ENCODE peak calls at places on chromosomes 4 and X, in six cellular contexts. One of them, this sample, is unnamed. For H3K9me3, the result is how much of the 10 kb centered on the place peaks cover.

GRCh38 chrX:83260288-83260687 is 247.8 kb upstream of the POU3F4 start:
- DNase-seq in cardiac muscle cell: no peak
- DNase-seq in PC-9: no peak
- DNase-seq in A549: no peak
- DNase-seq in lung: no peak
- DNase-seq in CD8-positive, alpha-beta memory T cell: no peak
- DNase-seq in this sample: no peak

GRCh38 chrX:131841496-131842410 is 181.3 kb upstream of the STK26 start:
- DNase-seq in cardiac muscle cell: peak
- DNase-seq in PC-9: peak
- DNase-seq in A549: peak
- DNase-seq in lung: peak
- DNase-seq in CD8-positive, alpha-beta memory T cell: no peak
- DNase-seq in this sample: peak

GRCh38 chr4:9703391-9703790 is 78.0 kb upstream of the DRD5 start:
- DNase-seq in cardiac muscle cell: peak
- DNase-seq in PC-9: peak
- DNase-seq in A549: peak
- DNase-seq in lung: peak
- DNase-seq in CD8-positive, alpha-beta memory T cell: peak
- DNase-seq in this sample: peak

GRCh38 chr4:177367336-177367735 is 57.7 kb downstream of the NEIL3 start:
- DNase-seq in cardiac muscle cell: peak
- DNase-seq in PC-9: no peak
- DNase-seq in A549: peak
- DNase-seq in lung: no peak
- DNase-seq in CD8-positive, alpha-beta memory T cell: no peak
- DNase-seq in this sample: no peak

GRCh38 chr4:73189274-73189810 is 69.3 kb downstream of the ANKRD17 start:
- DNase-seq in cardiac muscle cell: no peak
- DNase-seq in PC-9: no peak
- DNase-seq in A549: no peak
- DNase-seq in lung: no peak
- DNase-seq in CD8-positive, alpha-beta memory T cell: no peak
- DNase-seq in this sample: no peak

GRCh38 chr4:164977243-164978164 is at the start of gene TRIM61:
- DNase-seq in cardiac muscle cell: peak
- DNase-seq in PC-9: no peak
- DNase-seq in A549: no peak
- DNase-seq in lung: peak
- DNase-seq in CD8-positive, alpha-beta memory T cell: peak
- DNase-seq in this sample: no peak

GRCh38 chr4:79442422-79442821 is 34.4 kb upstream of the GK2 start:
- DNase-seq in cardiac muscle cell: peak
- DNase-seq in PC-9: no peak
- DNase-seq in A549: no peak
- DNase-seq in lung: no peak
- DNase-seq in CD8-positive, alpha-beta memory T cell: no peak
- DNase-seq in this sample: no peak

GRCh38 chrX:46531442-46531841 is 13.8 kb downstream of the ZNF674 start:
- DNase-seq in cardiac muscle cell: no peak
- DNase-seq in PC-9: no peak
- DNase-seq in A549: no peak
- DNase-seq in lung: no peak
- DNase-seq in CD8-positive, alpha-beta memory T cell: no peak
- DNase-seq in this sample: no peak

GRCh38 chr4:76363556-76364290 is 57.2 kb downstream of the STBD1 start:
- DNase-seq in cardiac muscle cell: no peak
- DNase-seq in PC-9: no peak
- DNase-seq in A549: no peak
- DNase-seq in lung: no peak
- DNase-seq in CD8-positive, alpha-beta memory T cell: no peak
- DNase-seq in this sample: no peak

GRCh38 chr4:10011277-10011676 is 10.0 kb downstream of the SLC2A9 start:
- DNase-seq in cardiac muscle cell: no peak
- DNase-seq in PC-9: no peak
- DNase-seq in A549: no peak
- DNase-seq in lung: no peak
- DNase-seq in CD8-positive, alpha-beta memory T cell: no peak
- DNase-seq in this sample: no peak

GRCh38 chrX:71493111-71493613 is 39.7 kb upstream of the OGT start:
- DNase-seq in cardiac muscle cell: peak
- DNase-seq in PC-9: no peak
- DNase-seq in A549: no peak
- DNase-seq in lung: peak
- DNase-seq in CD8-positive, alpha-beta memory T cell: no peak
- DNase-seq in this sample: no peak

GRCh38 chr4:140238353-140239041 is 84.5 kb upstream of the MAML3 start:
- DNase-seq in cardiac muscle cell: peak
- DNase-seq in PC-9: no peak
- DNase-seq in A549: no peak
- DNase-seq in lung: peak
- DNase-seq in CD8-positive, alpha-beta memory T cell: no peak
- DNase-seq in this sample: no peak

GRCh38 chrX:120604359-120604782 is 470 bp downstream of the MCTS1 start:
- DNase-seq in cardiac muscle cell: peak
- DNase-seq in PC-9: peak
- DNase-seq in A549: peak
- DNase-seq in lung: no peak
- DNase-seq in CD8-positive, alpha-beta memory T cell: peak
- DNase-seq in this sample: peak

GRCh38 chr4:212438-213174 is 88.3 kb downstream of the ZNF718 start:
- DNase-seq in cardiac muscle cell: peak
- DNase-seq in PC-9: no peak
- DNase-seq in A549: no peak
- DNase-seq in lung: peak
- DNase-seq in CD8-positive, alpha-beta memory T cell: no peak
- DNase-seq in this sample: no peak
- H3K9me3 ChIP-seq in cardiac muscle cell: under half
- H3K9me3 ChIP-seq in PC-9: under half
- H3K9me3 ChIP-seq in A549: under half
- H3K9me3 ChIP-seq in lung: under half
- H3K9me3 ChIP-seq in CD8-positive, alpha-beta memory T cell: under half
- H3K9me3 ChIP-seq in this sample: under half

GRCh38 chrX:22541926-22542325 is 269.2 kb downstream of the CBLL2 start:
- DNase-seq in cardiac muscle cell: no peak
- DNase-seq in PC-9: no peak
- DNase-seq in A549: no peak
- DNase-seq in lung: no peak
- DNase-seq in CD8-positive, alpha-beta memory T cell: no peak
- DNase-seq in this sample: no peak

GRCh38 chrX:22533898-22534297 is 261.2 kb downstream of the CBLL2 start:
- DNase-seq in cardiac muscle cell: no peak
- DNase-seq in PC-9: no peak
- DNase-seq in A549: no peak
- DNase-seq in lung: no peak
- DNase-seq in CD8-positive, alpha-beta memory T cell: no peak
- DNase-seq in this sample: no peak

GRCh38 chrX:22542641-22543040 is 269.9 kb downstream of the CBLL2 start:
- DNase-seq in cardiac muscle cell: no peak
- DNase-seq in PC-9: no peak
- DNase-seq in A549: no peak
- DNase-seq in lung: no peak
- DNase-seq in CD8-positive, alpha-beta memory T cell: no peak
- DNase-seq in this sample: no peak

GRCh38 chrX:22534643-22535042 is 261.9 kb downstream of the CBLL2 start:
- DNase-seq in cardiac muscle cell: peak
- DNase-seq in PC-9: no peak
- DNase-seq in A549: no peak
- DNase-seq in lung: no peak
- DNase-seq in CD8-positive, alpha-beta memory T cell: no peak
- DNase-seq in this sample: no peak

DNA sequence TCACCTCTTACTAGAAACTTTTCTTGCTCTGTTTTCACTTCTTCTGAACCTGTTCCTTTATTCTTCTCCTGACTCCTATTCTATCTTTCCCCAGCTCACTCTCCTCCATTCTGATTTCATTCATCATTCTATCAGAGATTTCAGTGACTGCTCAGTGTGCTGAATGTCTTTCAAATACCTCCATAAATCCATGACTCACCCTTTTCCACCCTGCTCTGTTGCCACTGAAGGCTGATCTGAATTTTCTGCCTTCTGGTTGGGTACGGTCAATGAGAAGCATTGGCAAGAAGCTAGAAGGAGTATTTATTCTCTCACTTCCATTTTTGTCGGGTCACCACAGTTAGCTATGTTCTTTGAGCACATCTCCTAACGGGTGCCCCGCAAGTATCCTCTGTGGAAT is 265.9 kb downstream of the CBLL2 start:
- DNase-seq in cardiac muscle cell: no peak
- DNase-seq in PC-9: no peak
- DNase-seq in A549: no peak
- DNase-seq in lung: no peak
- DNase-seq in CD8-positive, alpha-beta memory T cell: no peak
- DNase-seq in this sample: no peak
- H3K9me3 ChIP-seq in cardiac muscle cell: under half
- H3K9me3 ChIP-seq in PC-9: under half
- H3K9me3 ChIP-seq in A549: under half
- H3K9me3 ChIP-seq in lung: under half
- H3K9me3 ChIP-seq in CD8-positive, alpha-beta memory T cell: under half
- H3K9me3 ChIP-seq in this sample: under half

GRCh38 chrX:13254076-13254785 is 65.6 kb downstream of the ATXN3L start:
- DNase-seq in cardiac muscle cell: peak
- DNase-seq in PC-9: no peak
- DNase-seq in A549: peak
- DNase-seq in lung: no peak
- DNase-seq in CD8-positive, alpha-beta memory T cell: no peak
- DNase-seq in this sample: no peak
- H3K9me3 ChIP-seq in cardiac muscle cell: under half
- H3K9me3 ChIP-seq in PC-9: under half
- H3K9me3 ChIP-seq in A549: under half
- H3K9me3 ChIP-seq in lung: under half
- H3K9me3 ChIP-seq in CD8-positive, alpha-beta memory T cell: under half
- H3K9me3 ChIP-seq in this sample: under half

DNA sequence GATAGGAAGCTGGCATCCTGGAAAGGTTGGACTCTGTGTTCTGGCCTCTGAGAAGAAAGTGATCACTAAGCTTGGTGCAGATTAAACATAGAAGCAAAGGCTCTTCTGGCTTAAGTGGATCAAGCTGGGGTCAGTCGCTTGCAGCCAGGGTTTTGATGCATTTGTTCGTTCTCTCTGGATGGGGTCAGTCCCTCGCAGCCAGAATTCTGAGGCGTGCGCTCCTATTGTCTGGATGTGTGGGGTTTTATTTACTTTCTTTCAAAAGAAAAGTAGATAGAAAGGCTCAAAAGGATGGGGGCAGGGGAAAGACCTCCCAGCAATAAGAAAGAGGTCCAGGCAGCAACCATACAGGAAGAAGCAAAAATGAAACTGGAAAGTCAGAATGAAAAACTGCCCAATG is 152.6 kb downstream of the DHRSX start:
- DNase-seq in cardiac muscle cell: no peak
- DNase-seq in PC-9: no peak
- DNase-seq in A549: no peak
- DNase-seq in lung: no peak
- DNase-seq in CD8-positive, alpha-beta memory T cell: no peak
- DNase-seq in this sample: no peak
- H3K9me3 ChIP-seq in cardiac muscle cell: under half
- H3K9me3 ChIP-seq in PC-9: under half
- H3K9me3 ChIP-seq in A549: under half
- H3K9me3 ChIP-seq in lung: under half
- H3K9me3 ChIP-seq in CD8-positive, alpha-beta memory T cell: under half
- H3K9me3 ChIP-seq in this sample: under half

GRCh38 chr4:148857973-148858534 is 415.8 kb upstream of the NR3C2 start:
- DNase-seq in cardiac muscle cell: no peak
- DNase-seq in PC-9: no peak
- DNase-seq in A549: no peak
- DNase-seq in lung: no peak
- DNase-seq in CD8-positive, alpha-beta memory T cell: no peak
- DNase-seq in this sample: no peak

GRCh38 chr4:148857234-148857972 is 415.2 kb upstream of the NR3C2 start:
- DNase-seq in cardiac muscle cell: no peak
- DNase-seq in PC-9: no peak
- DNase-seq in A549: no peak
- DNase-seq in lung: no peak
- DNase-seq in CD8-positive, alpha-beta memory T cell: no peak
- DNase-seq in this sample: no peak

GRCh38 chr4:148850257-148850995 is 408.2 kb upstream of the NR3C2 start:
- DNase-seq in cardiac muscle cell: no peak
- DNase-seq in PC-9: no peak
- DNase-seq in A549: peak
- DNase-seq in lung: no peak
- DNase-seq in CD8-positive, alpha-beta memory T cell: no peak
- DNase-seq in this sample: no peak

GRCh38 chr4:148852092-148852699 is 410.0 kb upstream of the NR3C2 start:
- DNase-seq in cardiac muscle cell: peak
- DNase-seq in PC-9: no peak
- DNase-seq in A549: no peak
- DNase-seq in lung: no peak
- DNase-seq in CD8-positive, alpha-beta memory T cell: no peak
- DNase-seq in this sample: no peak

GRCh38 chr4:148854203-148854602 is 412.0 kb upstream of the NR3C2 start:
- DNase-seq in cardiac muscle cell: no peak
- DNase-seq in PC-9: no peak
- DNase-seq in A549: no peak
- DNase-seq in lung: no peak
- DNase-seq in CD8-positive, alpha-beta memory T cell: no peak
- DNase-seq in this sample: no peak
- H3K9me3 ChIP-seq in cardiac muscle cell: under half
- H3K9me3 ChIP-seq in PC-9: under half
- H3K9me3 ChIP-seq in A549: under half
- H3K9me3 ChIP-seq in lung: under half
- H3K9me3 ChIP-seq in CD8-positive, alpha-beta memory T cell: under half
- H3K9me3 ChIP-seq in this sample: under half

DNA sequence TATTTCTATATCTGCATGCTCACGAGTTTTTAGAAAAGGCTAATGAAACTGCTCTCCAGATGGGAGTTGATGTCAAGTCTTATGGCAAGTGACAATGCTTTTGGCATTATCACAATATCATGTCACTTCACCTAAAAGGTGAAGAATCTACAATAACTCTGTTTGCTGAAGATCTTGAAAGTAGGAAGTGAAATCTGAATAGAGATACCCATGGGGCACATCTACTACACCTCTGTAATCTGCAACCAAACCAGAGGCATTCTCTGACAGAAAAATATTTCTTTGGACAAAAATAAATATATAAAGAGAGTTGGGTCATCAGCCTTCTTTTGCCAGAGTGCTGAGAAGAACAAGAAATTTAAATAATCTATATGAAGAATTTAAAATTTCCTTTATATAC is 3.9 kb upstream of the VAMP7 start:
- DNase-seq in cardiac muscle cell: no peak
- DNase-seq in PC-9: no peak
- DNase-seq in A549: no peak
- DNase-seq in lung: no peak
- DNase-seq in CD8-positive, alpha-beta memory T cell: no peak
- DNase-seq in this sample: no peak
- H3K9me3 ChIP-seq in cardiac muscle cell: under half
- H3K9me3 ChIP-seq in PC-9: under half
- H3K9me3 ChIP-seq in A549: under half
- H3K9me3 ChIP-seq in lung: under half
- H3K9me3 ChIP-seq in CD8-positive, alpha-beta memory T cell: under half
- H3K9me3 ChIP-seq in this sample: under half

GRCh38 chr4:161222889-161223288 is 940.9 kb downstream of the FSTL5 start:
- DNase-seq in cardiac muscle cell: no peak
- DNase-seq in PC-9: no peak
- DNase-seq in A549: no peak
- DNase-seq in lung: no peak
- DNase-seq in CD8-positive, alpha-beta memory T cell: no peak
- DNase-seq in this sample: no peak
- H3K9me3 ChIP-seq in cardiac muscle cell: under half
- H3K9me3 ChIP-seq in PC-9: under half
- H3K9me3 ChIP-seq in A549: under half
- H3K9me3 ChIP-seq in lung: under half
- H3K9me3 ChIP-seq in CD8-positive, alpha-beta memory T cell: under half
- H3K9me3 ChIP-seq in this sample: under half

GRCh38 chrX:57655065-57655464 is 25.0 kb downstream of the NLRP2B start:
- DNase-seq in cardiac muscle cell: no peak
- DNase-seq in PC-9: no peak
- DNase-seq in A549: no peak
- DNase-seq in lung: no peak
- DNase-seq in CD8-positive, alpha-beta memory T cell: no peak
- DNase-seq in this sample: no peak
- H3K9me3 ChIP-seq in cardiac muscle cell: under half
- H3K9me3 ChIP-seq in PC-9: under half
- H3K9me3 ChIP-seq in A549: under half
- H3K9me3 ChIP-seq in lung: under half
- H3K9me3 ChIP-seq in CD8-positive, alpha-beta memory T cell: under half
- H3K9me3 ChIP-seq in this sample: under half

This sample was measured in T-helper 17 cell.